ENCODE peak calls at places on chromosomes 7 and 10, in eight cellular contexts. S is iris pigment epithelial cell; F is colonic mucosa; R is stimulated activated CD4-positive, alpha-beta T cell treated with anti-CD3 and anti-CD28 coated beads, Interleukin-4, amount 100 ng/mL, for 1 hour; Y is NCI-H460; N is activated CD4-positive, alpha-beta T cell treated with anti-CD3 and anti-CD28 coated beads, Interleukin-2, amount 50 U/mL, for 1 hour; O is mesenchymal stem cell; A is retina. U is an unnamed sample.

GRCh38 chr10:125399289-125399688 is 238.9 kb upstream of the CTBP2 start:
- DNase-seq in S (no peak), F (no peak), R (no peak), Y (no peak), N (no peak), O (no peak), A (no peak), U (no peak)

GRCh38 chr10:110209399-110209925 is 2.1 kb downstream of the MXI1 start:
- DNase-seq in S (peak; percentile 84), F (no peak), R (peak; percentile 72), Y (peak; percentile 70), N (peak; percentile 74), O (peak; percentile 79), A (peak; percentile 87), U (peak; percentile 35)

GRCh38 chr10:74011762-74012161 is 13.8 kb downstream of the VCL start:
- DNase-seq in S (peak; percentile 93), F (no peak), R (no peak), Y (no peak), N (no peak), O (peak; percentile 89), A (peak; percentile 27), U (no peak)

GRCh38 chr10:5935628-5936027 is 41.7 kb downstream of the IL15RA start:
- DNase-seq in S (no peak), F (no peak), R (no peak), Y (no peak), N (no peak), O (no peak), A (no peak), U (no peak)

GRCh38 chr7:1946025-1946424 is 275.9 kb downstream of the ELFN1 start:
- DNase-seq in S (no peak), F (no peak), R (no peak), Y (no peak), N (no peak), O (no peak), A (no peak), U (no peak)

GRCh38 chr7:54859066-54859465 is 100.1 kb upstream of the SEC61G start:
- DNase-seq in S (no peak), F (no peak), R (no peak), Y (no peak), N (no peak), O (no peak), A (no peak), U (no peak)

GRCh38 chr7:159067870-159068787 is 76.5 kb downstream of the VIPR2 start:
- DNase-seq in S (no peak), F (peak; percentile 32), R (no peak), Y (no peak), N (no peak), O (no peak), A (peak; percentile 59), U (peak; percentile 20)

GRCh38 chr10:26445411-26446031 is 7.4 kb downstream of the APBB1IP start:
- DNase-seq in S (no peak), F (no peak), R (no peak), Y (no peak), N (no peak), O (no peak), A (no peak), U (no peak)

GRCh38 chr7:19677201-19677600 is 31.6 kb downstream of the POLR1F start:
- DNase-seq in S (peak; percentile 73), F (no peak), R (no peak), Y (no peak), N (no peak), O (peak; percentile 77), A (no peak), U (peak; percentile 29)

GRCh38 chr7:150466477-150466876 is 16.0 kb downstream of the GIMAP8 start:
- DNase-seq in S (no peak), F (no peak), R (no peak), Y (no peak), N (no peak), O (no peak), A (no peak), U (no peak)

GRCh38 chr10:110408203-110408871 is 89.4 kb upstream of the DUSP5 start:
- DNase-seq in S (peak; percentile 60), F (no peak), R (no peak), Y (peak; percentile 82), N (no peak), O (peak; percentile 61), A (no peak), U (no peak)

GRCh38 chr7:132406039-132406438 is 170.2 kb downstream of the PLXNA4 start:
- DNase-seq in S (no peak), F (no peak), R (no peak), Y (no peak), N (no peak), O (no peak), A (no peak), U (no peak)

GRCh38 chr10:125057158-125058001 is 103.0 kb downstream of the CTBP2 start:
- DNase-seq in S (peak; percentile 94), F (peak; percentile 58), R (no peak), Y (no peak), N (no peak), O (peak; percentile 98), A (peak; percentile 74), U (no peak)

GRCh38 chr10:21517983-21518628 is 7.4 kb downstream of the SKIDA1 start:
- DNase-seq in S (no peak), F (no peak), R (no peak), Y (peak; percentile 66), N (no peak), O (peak; percentile 82), A (peak; percentile 83), U (no peak)

GRCh38 chr10:2839081-2839725 is 228.1 kb upstream of the PFKP start:
- DNase-seq in S (peak; percentile 1), F (peak; percentile 44), R (peak; percentile 51), Y (peak; percentile 32), N (peak; percentile 7), O (peak; percentile 9), A (no peak), U (peak; percentile 75)